ENCODE peak calls at places on chromosomes 3 and 15, in five cellular contexts. One of them, this sample, is unnamed.

GRCh38 chr15:71186971-71187960 is 72.0 kb downstream of the THSD4 start:
- DNase-seq in heart left ventricle: no peak
- DNase-seq in transverse colon: no peak
- DNase-seq in uterus: no peak
- DNase-seq in thoracic aorta: no peak
- DNase-seq in this sample: no peak

GRCh38 chr3:197953325-197953724 is 3.3 kb downstream of the RPL35A start:
- DNase-seq in heart left ventricle: no peak
- DNase-seq in transverse colon: no peak
- DNase-seq in uterus: no peak
- DNase-seq in thoracic aorta: no peak
- DNase-seq in this sample: no peak

GRCh38 chr15:85475317-85475701 is 94.9 kb downstream of the AKAP13 start:
- DNase-seq in heart left ventricle: no peak
- DNase-seq in transverse colon: no peak
- DNase-seq in uterus: no peak
- DNase-seq in thoracic aorta: no peak
- DNase-seq in this sample: no peak

GRCh38 chr3:170741756-170742530 is 128.1 kb downstream of the RPL22L1 start:
- DNase-seq in heart left ventricle: no peak
- DNase-seq in transverse colon: no peak
- DNase-seq in uterus: no peak
- DNase-seq in thoracic aorta: no peak
- DNase-seq in this sample: no peak

GRCh38 chr3:5186854-5187151 is 704 bp upstream of the EDEM1 start:
- DNase-seq in heart left ventricle: no peak
- DNase-seq in transverse colon: no peak
- DNase-seq in uterus: no peak
- DNase-seq in thoracic aorta: no peak
- DNase-seq in this sample: no peak

GRCh38 chr15:26023231-26023630 is 160.1 kb upstream of the ATP10A start:
- DNase-seq in heart left ventricle: no peak
- DNase-seq in transverse colon: no peak
- DNase-seq in uterus: no peak
- DNase-seq in thoracic aorta: no peak
- DNase-seq in this sample: no peak

GRCh38 chr3:126434931-126435411 is 40.3 kb downstream of the CFAP100 start:
- DNase-seq in heart left ventricle: no peak
- DNase-seq in transverse colon: no peak
- DNase-seq in uterus: no peak
- DNase-seq in thoracic aorta: no peak
- DNase-seq in this sample: no peak

GRCh38 chr3:188975612-188976314 is 196.0 kb upstream of the TPRG1 start:
- DNase-seq in heart left ventricle: no peak
- DNase-seq in transverse colon: no peak
- DNase-seq in uterus: no peak
- DNase-seq in thoracic aorta: no peak
- DNase-seq in this sample: no peak

GRCh38 chr15:89822951-89823701 is 8.5 kb upstream of the ANPEP start:
- DNase-seq in heart left ventricle: no peak
- DNase-seq in transverse colon: no peak
- DNase-seq in uterus: no peak
- DNase-seq in thoracic aorta: no peak
- DNase-seq in this sample: no peak

GRCh38 chr15:100020181-100020580 is 286.9 kb upstream of the LYSMD4 start:
- DNase-seq in heart left ventricle: no peak
- DNase-seq in transverse colon: no peak
- DNase-seq in uterus: no peak
- DNase-seq in thoracic aorta: no peak
- DNase-seq in this sample: no peak

GRCh38 chr3:58723197-58723596 is 56.6 kb upstream of the FAM3D start:
- DNase-seq in heart left ventricle: no peak
- DNase-seq in transverse colon: no peak
- DNase-seq in uterus: no peak
- DNase-seq in thoracic aorta: no peak
- DNase-seq in this sample: no peak

GRCh38 chr3:62923092-62923491 is 47.9 kb upstream of the CADPS start:
- DNase-seq in heart left ventricle: no peak
- DNase-seq in transverse colon: peak; percentile 58
- DNase-seq in uterus: no peak
- DNase-seq in thoracic aorta: no peak
- DNase-seq in this sample: no peak

GRCh38 chr15:90471126-90471525 is 58.6 kb upstream of the CRTC3 start:
- DNase-seq in heart left ventricle: no peak
- DNase-seq in transverse colon: no peak
- DNase-seq in uterus: no peak
- DNase-seq in thoracic aorta: no peak
- DNase-seq in this sample: no peak

GRCh38 chr3:184198509-184198908 is 12.5 kb downstream of the ABCF3 start:
- DNase-seq in heart left ventricle: no peak
- DNase-seq in transverse colon: no peak
- DNase-seq in uterus: no peak
- DNase-seq in thoracic aorta: no peak
- DNase-seq in this sample: no peak

GRCh38 chr15:74906193-74906449 is 530 bp downstream of the FAM219B start:
- DNase-seq in heart left ventricle: no peak
- DNase-seq in transverse colon: peak; percentile 36
- DNase-seq in uterus: no peak
- DNase-seq in thoracic aorta: no peak
- DNase-seq in this sample: peak; percentile 54

GRCh38 chr3:9351709-9352126 is 11.1 kb upstream of the THUMPD3 start:
- DNase-seq in heart left ventricle: no peak
- DNase-seq in transverse colon: no peak
- DNase-seq in uterus: no peak
- DNase-seq in thoracic aorta: no peak
- DNase-seq in this sample: peak; percentile 59

GRCh38 chr3:123498761-123499160 is 49.9 kb upstream of the ADCY5 start:
- DNase-seq in heart left ventricle: no peak
- DNase-seq in transverse colon: no peak
- DNase-seq in uterus: no peak
- DNase-seq in thoracic aorta: no peak
- DNase-seq in this sample: no peak

GRCh38 chr15:35928847-35929246 is 382.9 kb upstream of the DPH6 start:
- DNase-seq in heart left ventricle: no peak
- DNase-seq in transverse colon: no peak
- DNase-seq in uterus: no peak
- DNase-seq in thoracic aorta: no peak
- DNase-seq in this sample: no peak

GRCh38 chr3:19934098-19934566 is at the start of gene EFHB:
- DNase-seq in heart left ventricle: no peak
- DNase-seq in transverse colon: peak; percentile 63
- DNase-seq in uterus: no peak
- DNase-seq in thoracic aorta: no peak
- DNase-seq in this sample: peak; percentile 71

GRCh38 chr3:42771271-42771670 is 1.8 kb downstream of the CCDC13 start:
- DNase-seq in heart left ventricle: no peak
- DNase-seq in transverse colon: no peak
- DNase-seq in uterus: no peak
- DNase-seq in thoracic aorta: no peak
- DNase-seq in this sample: no peak

GRCh38 chr3:115792206-115792955 is 169.1 kb downstream of the GAP43 start:
- DNase-seq in heart left ventricle: no peak
- DNase-seq in transverse colon: no peak
- DNase-seq in uterus: no peak
- DNase-seq in thoracic aorta: no peak
- DNase-seq in this sample: no peak

GRCh38 chr3:62607287-62608029 is 234.1 kb upstream of the FEZF2 start:
- DNase-seq in heart left ventricle: peak; percentile 65
- DNase-seq in transverse colon: no peak
- DNase-seq in uterus: no peak
- DNase-seq in thoracic aorta: no peak
- DNase-seq in this sample: peak; percentile 97

GRCh38 chr3:98732239-98733054 is 30.7 kb upstream of the ST3GAL6 start:
- DNase-seq in heart left ventricle: peak; percentile 73
- DNase-seq in transverse colon: peak; percentile 23
- DNase-seq in uterus: peak; percentile 37
- DNase-seq in thoracic aorta: no peak
- DNase-seq in this sample: peak; percentile 73

GRCh38 chr3:88105325-88105724 is 44.4 kb upstream of the C3orf38 start:
- DNase-seq in heart left ventricle: no peak
- DNase-seq in transverse colon: no peak
- DNase-seq in uterus: no peak
- DNase-seq in thoracic aorta: no peak
- DNase-seq in this sample: no peak

GRCh38 chr15:46297766-46298165 is 662.9 kb downstream of the SQOR start:
- DNase-seq in heart left ventricle: no peak
- DNase-seq in transverse colon: no peak
- DNase-seq in uterus: no peak
- DNase-seq in thoracic aorta: no peak
- DNase-seq in this sample: no peak

GRCh38 chr15:101651753-101652097 is 456 bp downstream of the TM2D3 start:
- DNase-seq in heart left ventricle: no peak
- DNase-seq in transverse colon: no peak
- DNase-seq in uterus: no peak
- DNase-seq in thoracic aorta: no peak
- DNase-seq in this sample: no peak

GRCh38 chr3:183233986-183234385 is 19.1 kb upstream of the B3GNT5 start:
- DNase-seq in heart left ventricle: no peak
- DNase-seq in transverse colon: no peak
- DNase-seq in uterus: no peak
- DNase-seq in thoracic aorta: no peak
- DNase-seq in this sample: no peak

GRCh38 chr3:177229791-177230190 is 32.5 kb upstream of the TBL1XR1 start:
- DNase-seq in heart left ventricle: no peak
- DNase-seq in transverse colon: no peak
- DNase-seq in uterus: no peak
- DNase-seq in thoracic aorta: no peak
- DNase-seq in this sample: no peak

GRCh38 chr3:155407971-155408370 is 114.5 kb upstream of the STRIT1 start:
- DNase-seq in heart left ventricle: no peak
- DNase-seq in transverse colon: no peak
- DNase-seq in uterus: no peak
- DNase-seq in thoracic aorta: no peak
- DNase-seq in this sample: no peak

GRCh38 chr3:155409336-155409735 is 115.9 kb upstream of the STRIT1 start:
- DNase-seq in heart left ventricle: no peak
- DNase-seq in transverse colon: no peak
- DNase-seq in uterus: no peak
- DNase-seq in thoracic aorta: no peak
- DNase-seq in this sample: no peak

GRCh38 chr3:155407331-155407730 is 113.8 kb upstream of the STRIT1 start:
- DNase-seq in heart left ventricle: no peak
- DNase-seq in transverse colon: no peak
- DNase-seq in uterus: no peak
- DNase-seq in thoracic aorta: no peak
- DNase-seq in this sample: no peak

GRCh38 chr3:155412856-155413255 is 119.4 kb upstream of the STRIT1 start:
- DNase-seq in heart left ventricle: no peak
- DNase-seq in transverse colon: no peak
- DNase-seq in uterus: no peak
- DNase-seq in thoracic aorta: no peak
- DNase-seq in this sample: no peak

GRCh38 chr3:155411500-155412223 is 118.2 kb upstream of the STRIT1 start:
- DNase-seq in heart left ventricle: no peak
- DNase-seq in transverse colon: no peak
- DNase-seq in uterus: no peak
- DNase-seq in thoracic aorta: no peak
- DNase-seq in this sample: no peak
- TF ChIP-seq CTCF in heart left ventricle: no peak
- TF ChIP-seq CTCF in transverse colon: no peak
- TF ChIP-seq CTCF in uterus: no peak
- TF ChIP-seq CTCF in thoracic aorta: no peak
- TF ChIP-seq CTCF in this sample: no peak

DNA sequence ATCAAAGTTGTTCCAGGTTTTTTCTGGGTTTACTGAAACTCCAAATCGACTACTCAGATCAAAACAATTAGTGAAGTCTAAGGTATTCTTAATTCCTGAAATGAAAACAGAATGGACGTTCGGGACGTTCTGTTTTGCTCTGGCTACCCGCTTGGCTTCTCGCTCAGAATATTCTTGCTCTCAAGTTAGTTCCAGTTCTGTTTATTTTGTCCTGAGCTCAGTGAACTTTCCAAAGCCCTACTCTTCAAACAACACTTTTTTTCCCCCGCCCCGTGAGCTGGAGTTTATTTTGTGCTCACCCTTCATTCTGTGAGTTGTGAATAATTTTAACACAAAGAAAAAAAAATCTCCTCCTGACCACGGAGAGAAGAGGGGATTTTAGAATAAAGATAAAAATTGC is 72.6 kb downstream of the SAMMSON start:
- DNase-seq in heart left ventricle: no peak
- DNase-seq in transverse colon: no peak
- DNase-seq in uterus: no peak
- DNase-seq in thoracic aorta: peak; percentile 3
- DNase-seq in this sample: peak; percentile 88
- H3K4me3 ChIP-seq in heart left ventricle: no peak overlapping the region
- H3K4me3 ChIP-seq in transverse colon: no peak overlapping the region
- H3K4me3 ChIP-seq in uterus: no peak overlapping the region
- H3K4me3 ChIP-seq in thoracic aorta: peak overlapping the region; percentile 58
- H3K4me3 ChIP-seq in this sample: no peak overlapping the region

DNA sequence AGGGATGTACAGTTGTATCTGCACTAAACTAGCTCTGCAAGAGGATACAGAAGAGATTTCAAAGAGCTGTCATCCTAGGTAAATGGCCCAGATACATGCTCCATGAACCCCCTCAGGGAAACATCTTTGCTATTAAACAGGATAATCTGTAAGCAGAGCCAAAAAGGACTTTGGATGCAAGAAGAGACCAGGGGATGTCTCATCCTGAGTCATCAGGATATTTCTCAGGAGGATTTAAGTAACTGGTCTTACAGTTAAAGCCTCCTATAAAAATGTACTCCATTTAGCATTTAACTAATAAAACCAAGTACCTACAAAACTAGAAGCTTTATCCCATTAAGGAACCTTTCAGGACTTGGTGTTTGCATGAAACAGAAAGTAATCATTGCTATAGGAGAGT is 48.2 kb upstream of the PHLDB2 start:
- DNase-seq in heart left ventricle: no peak
- DNase-seq in transverse colon: no peak
- DNase-seq in uterus: no peak
- DNase-seq in thoracic aorta: no peak
- DNase-seq in this sample: no peak
- H3K4me1 ChIP-seq in heart left ventricle: peaks cover 3% of the 10 kb centered on the region
- H3K4me1 ChIP-seq in transverse colon: no peaks in the 10 kb centered on the region
- H3K4me1 ChIP-seq in uterus: no peaks in the 10 kb centered on the region
- H3K4me1 ChIP-seq in thoracic aorta: peaks cover 20% of the 10 kb centered on the region
- H3K4me1 ChIP-seq in this sample: no peaks in the 10 kb centered on the region

DNA sequence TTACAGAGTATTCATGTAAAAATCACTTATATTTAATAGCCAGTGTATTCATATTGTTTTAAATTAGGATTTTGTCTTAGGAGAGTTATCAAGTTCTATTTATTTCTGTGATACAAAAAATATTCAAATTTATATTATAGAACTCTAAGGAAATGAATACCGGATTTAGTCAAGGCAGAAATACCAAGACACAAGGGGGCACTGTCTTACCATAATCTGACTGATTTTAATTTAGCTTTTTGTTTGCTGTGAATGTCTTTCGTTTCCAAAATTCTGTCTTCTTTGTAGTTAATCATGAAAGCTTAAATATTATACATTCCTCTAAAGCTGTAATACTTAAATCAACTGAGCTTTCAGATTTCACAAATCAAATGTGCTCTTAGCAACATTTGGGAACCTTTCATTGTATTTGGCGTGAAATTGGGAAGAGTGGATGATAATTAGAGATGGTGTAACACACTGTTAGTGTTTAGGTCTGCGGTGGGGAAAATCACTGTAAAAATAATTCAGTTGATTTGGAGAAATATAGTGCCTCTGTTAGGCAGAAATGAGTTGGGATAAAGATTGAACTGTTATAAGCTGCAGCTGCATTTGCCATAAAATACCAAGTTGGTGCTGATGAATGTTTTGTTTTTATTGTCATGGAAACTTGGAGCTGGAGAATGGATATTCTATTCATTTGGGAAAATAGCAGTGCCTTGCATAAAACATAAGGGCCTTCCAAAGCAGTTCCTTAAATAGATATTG is 228.1 kb downstream of the TCF12 start:
- DNase-seq in heart left ventricle: no peak
- DNase-seq in transverse colon: no peak
- DNase-seq in uterus: no peak
- DNase-seq in thoracic aorta: no peak
- DNase-seq in this sample: no peak
- TF ChIP-seq CTCF in heart left ventricle: peak; percentile 75
- TF ChIP-seq CTCF in transverse colon: peak; percentile 72
- TF ChIP-seq CTCF in uterus: peak; percentile 77
- TF ChIP-seq CTCF in thoracic aorta: peak; percentile 71
- TF ChIP-seq CTCF in this sample: peak; percentile 34